ENCODE peak calls at places on chromosomes 3 and 15, in five cellular contexts. O is SK-N-SH, G is HepG2, Q is HCT116, L is GM23338. N is an unnamed sample. For H3K4me1, the result is how much of the 10 kb centered on the place peaks cover.

GRCh38 chr15:95850837-95851236 is 479.7 kb upstream of the NR2F2 start:
- DNase-seq in L (no peak), Q (peak), G (no peak), O (no peak), N (no peak)

GRCh38 chr3:179450321-179450720 is 949 bp downstream of the GNB4 start:
- DNase-seq in O (no peak), L (no peak), Q (no peak), G (no peak), N (no peak)

GRCh38 chr3:49523756-49524747 is 30.2 kb upstream of the BSN start:
- DNase-seq in G (no peak), O (no peak), Q (no peak), L (no peak), N (no peak)

GRCh38 chr3:42247576-42248027 is 18.4 kb downstream of the CCK start:
- DNase-seq in G (peak), L (peak), Q (peak), O (peak), N (no peak)

GRCh38 chr3:22660076-22660475 is 543.1 kb upstream of the UBE2E2 start:
- DNase-seq in Q (no peak), O (no peak), L (no peak), G (no peak), N (no peak)

GRCh38 chr15:42374810-42375209 is 15.5 kb downstream of the CAPN3 start:
- DNase-seq in L (no peak), G (no peak), Q (no peak), O (no peak), N (no peak)

GRCh38 chr3:86168512-86168911 is 822.4 kb downstream of the VGLL3 start:
- DNase-seq in L (no peak), G (no peak), O (no peak), Q (no peak), N (no peak)

GRCh38 chr3:32844914-32845313 is 27.1 kb downstream of the TRIM71 start:
- DNase-seq in G (no peak), Q (no peak), O (no peak), L (no peak), N (no peak)

GRCh38 chr3:9196009-9196408 is 53.4 kb downstream of the SRGAP3 start:
- DNase-seq in O (no peak), G (no peak), Q (no peak), L (peak), N (no peak)

GRCh38 chr3:132788299-132788698 is 66.1 kb upstream of the NPHP3 start:
- DNase-seq in G (no peak), Q (peak), L (no peak), O (no peak), N (no peak)

GRCh38 chr3:148646126-148646660 is 51.5 kb upstream of the AGTR1 start:
- DNase-seq in G (no peak), L (no peak), O (no peak), Q (no peak), N (no peak)

GRCh38 chr3:4850211-4850927 is 128.9 kb upstream of the BHLHE40 start:
- DNase-seq in O (no peak), G (no peak), L (no peak), Q (no peak), N (no peak)

GRCh38 chr15:43880406-43881184 is 53.8 kb downstream of the WDR76 start:
- DNase-seq in G (no peak), L (peak), Q (no peak), O (no peak), N (no peak)

GRCh38 chr3:41317718-41318117 is 118.4 kb downstream of the CTNNB1 start:
- DNase-seq in L (no peak), G (peak), O (no peak), Q (no peak), N (no peak)

GRCh38 chr3:177824190-177824786 is 627.0 kb upstream of the TBL1XR1 start:
- DNase-seq in Q (no peak), L (no peak), O (peak), G (peak), N (no peak)

GRCh38 chr3:45592830-45593707 is 1.5 kb upstream of the LIMD1 start:
- DNase-seq in O (peak), Q (peak), L (peak), G (peak), N (peak)

GRCh38 chr15:94844533-94845390 is 613.4 kb downstream of the MCTP2 start:
- DNase-seq in G (peak), L (peak), O (peak), Q (no peak), N (no peak)

GRCh38 chr15:64877435-64877834 is 34.3 kb upstream of the ANKDD1A start:
- DNase-seq in Q (no peak), G (no peak), O (no peak), L (no peak), N (no peak)

GRCh38 chr15:62244762-62245161 is 79.7 kb upstream of the C2CD4B start:
- DNase-seq in O (no peak), G (no peak), L (peak), Q (no peak), N (no peak)

GRCh38 chr3:194579091-194579606 is 54.1 kb downstream of the TMEM44 start:
- DNase-seq in L (no peak), Q (no peak), O (peak), G (no peak), N (no peak)

GRCh38 chr3:31793821-31794220 is 187.2 kb downstream of the OSBPL10 start:
- DNase-seq in O (no peak), G (no peak), L (no peak), Q (no peak), N (no peak)

GRCh38 chr3:66133050-66133757 is 87.6 kb upstream of the SLC25A26 start:
- DNase-seq in Q (no peak), O (no peak), L (no peak), G (peak), N (no peak)

GRCh38 chr3:186825294-186825821 is 17.2 kb upstream of the ADIPOQ start:
- DNase-seq in G (no peak), O (no peak), L (peak), Q (no peak), N (no peak)

GRCh38 chr15:81948751-81949150 is 97.1 kb downstream of the MEX3B start:
- DNase-seq in G (no peak), O (no peak), L (no peak), Q (no peak), N (no peak)

GRCh38 chr15:98734472-98735284 is 86.3 kb downstream of the IGF1R start:
- DNase-seq in Q (no peak), L (no peak), O (no peak), G (peak), N (no peak)

GRCh38 chr15:88908697-88909621 is 4.2 kb downstream of the MFGE8 start:
- DNase-seq in Q (no peak), O (no peak), G (no peak), L (no peak), N (no peak)

GRCh38 chr15:88907111-88907510 is 6.1 kb downstream of the MFGE8 start:
- DNase-seq in O (no peak), L (no peak), G (no peak), Q (no peak), N (no peak)

GRCh38 chr15:88906551-88906950 is 6.6 kb downstream of the MFGE8 start:
- DNase-seq in L (no peak), G (no peak), Q (no peak), O (no peak), N (no peak)

GRCh38 chr15:88906130-88906529 is 7.0 kb downstream of the MFGE8 start:
- DNase-seq in O (no peak), L (no peak), G (no peak), Q (no peak), N (no peak)

DNA sequence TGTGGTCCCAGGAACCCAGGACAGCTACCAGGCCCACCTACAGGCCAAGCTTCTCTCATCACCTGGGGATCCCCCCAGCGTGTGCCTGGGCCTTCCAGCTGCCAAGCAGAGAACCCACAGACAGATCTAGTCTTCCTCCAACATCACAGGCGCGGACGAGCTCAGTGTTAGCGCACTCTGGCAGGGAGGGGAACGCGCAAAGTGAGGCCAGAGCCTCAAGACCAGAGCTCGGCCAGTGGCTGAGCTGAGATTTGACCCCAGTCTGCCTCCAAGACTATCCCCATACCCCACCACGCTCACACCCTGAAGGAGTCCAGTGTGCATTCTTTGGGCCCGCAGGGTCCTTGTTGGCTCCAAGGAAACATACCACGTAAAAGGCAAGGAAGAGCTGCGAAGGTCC is 5.1 kb downstream of the MFGE8 start:
- DNase-seq in L (no peak), G (no peak), O (no peak), Q (no peak), N (no peak)
- H3K4me1 ChIP-seq in L (under half), G (under half), O (under half), Q (under half), N (half or more)

DNA sequence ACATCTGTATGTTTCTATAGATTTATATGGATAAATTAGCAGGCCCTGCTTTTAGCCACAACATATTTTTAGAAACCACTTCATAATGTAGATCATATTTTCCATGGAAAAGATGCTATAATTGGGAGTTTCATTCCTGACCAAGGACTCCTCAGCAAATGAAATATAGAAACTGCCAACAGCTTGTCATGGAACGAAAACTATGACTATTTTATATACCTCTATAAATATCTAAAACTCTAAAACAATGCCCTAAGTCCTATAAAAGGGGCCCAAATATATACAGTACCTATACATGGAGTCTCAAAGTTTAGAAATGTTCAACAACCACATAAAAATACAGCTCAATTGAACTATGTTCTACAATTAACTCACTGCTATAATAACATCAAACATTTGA is 27.9 kb downstream of the EID1 start:
- DNase-seq in G (no peak), Q (no peak), O (no peak), L (no peak), N (no peak)
- TF ChIP-seq POLR2AphosphoS5 in G (no peak), Q (no peak), O (no peak), L (no peak), N (no peak)

GRCh38 chr3:37751537-37751936 is 110.1 kb upstream of the CTDSPL start:
- DNase-seq in O (no peak), L (no peak), G (no peak), Q (no peak), N (no peak)

GRCh38 chr3:37752661-37753055 is 109.0 kb upstream of the CTDSPL start:
- DNase-seq in O (no peak), L (no peak), Q (no peak), G (no peak), N (no peak)

GRCh38 chr3:37751016-37751415 is 110.7 kb upstream of the CTDSPL start:
- DNase-seq in O (no peak), G (no peak), Q (no peak), L (no peak), N (no peak)

GRCh38 chr3:37753428-37753827 is 108.3 kb upstream of the CTDSPL start:
- DNase-seq in G (no peak), L (no peak), Q (no peak), O (no peak), N (no peak)

DNA sequence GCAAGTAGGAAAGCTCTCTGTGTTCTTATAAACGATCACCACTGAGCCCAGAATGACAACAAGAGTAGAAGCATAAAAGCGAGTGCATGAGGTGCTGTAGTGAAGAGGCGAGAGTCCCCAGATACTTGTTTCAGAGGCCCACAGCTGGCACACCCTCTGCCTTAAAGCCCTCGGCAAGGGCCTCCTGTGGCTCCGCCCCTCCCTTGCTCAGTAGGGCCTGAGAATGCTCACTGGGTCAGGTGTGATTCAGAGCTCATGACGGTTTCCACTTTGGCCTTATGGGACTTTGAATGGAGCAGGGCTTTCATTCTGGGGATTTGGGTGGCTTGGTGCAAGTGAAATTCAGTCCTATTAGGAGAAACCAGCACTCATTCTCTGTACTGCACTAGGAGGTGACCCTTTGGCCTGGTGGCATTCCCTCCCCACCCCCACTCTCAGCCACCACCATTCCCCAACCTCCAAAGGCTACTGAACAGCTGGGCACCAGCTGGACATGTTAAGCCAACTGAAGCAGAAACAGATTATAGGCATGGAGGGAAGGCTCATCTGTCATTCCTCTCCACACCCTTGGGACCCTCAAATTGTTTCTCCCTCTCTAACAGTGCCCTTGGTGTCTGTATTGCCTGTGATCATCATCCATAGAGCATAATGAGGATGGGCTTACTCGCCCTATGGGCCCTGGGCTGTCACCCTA is 109.6 kb upstream of the CTDSPL start:
- DNase-seq in Q (no peak), G (no peak), L (no peak), O (no peak), N (no peak)
- TF ChIP-seq REST in Q (no peak), G (no peak), L (no peak), O (no peak), N (no peak)

DNA sequence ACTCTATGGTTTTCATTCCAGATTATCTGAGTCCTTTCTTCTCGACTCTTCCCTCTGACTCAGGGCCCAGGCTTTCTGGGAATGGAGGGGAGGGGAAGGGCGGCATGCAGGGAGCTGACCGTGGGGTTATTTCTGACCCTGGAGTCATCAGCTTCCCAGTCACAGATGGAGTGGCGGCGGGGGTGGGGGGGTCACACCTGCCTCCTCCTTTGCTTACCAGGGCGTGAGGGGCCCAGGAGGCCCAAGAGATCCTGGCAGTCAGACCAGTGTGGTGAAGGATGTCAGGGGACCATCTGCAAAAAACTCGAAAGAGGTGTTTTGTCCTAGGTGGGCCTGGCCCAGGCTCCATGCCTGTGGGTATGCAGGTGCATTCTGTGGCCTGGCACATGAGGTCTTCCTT is 996 bp upstream of the XIRP1 start:
- DNase-seq in L (no peak), Q (no peak), G (no peak), O (no peak), N (no peak)
- H3K4me1 ChIP-seq in L (under half), Q (under half), G (under half), O (under half), N (under half)

GRCh38 chr3:53109822-53110771 is 20.1 kb downstream of the RFT1 start:
- DNase-seq in L (peak), Q (peak), O (peak), G (peak), N (no peak)
- TF ChIP-seq POLR2AphosphoS5 in L (no peak), Q (no peak), O (no peak), G (no peak), N (no peak)

GRCh38 chr3:72633101-72633500 is 215.1 kb downstream of the SHQ1 start:
- DNase-seq in G (no peak), O (no peak), Q (no peak), L (no peak), N (no peak)
- TF ChIP-seq REST in G (no peak), O (no peak), Q (no peak), L (no peak), N (no peak)

DNA sequence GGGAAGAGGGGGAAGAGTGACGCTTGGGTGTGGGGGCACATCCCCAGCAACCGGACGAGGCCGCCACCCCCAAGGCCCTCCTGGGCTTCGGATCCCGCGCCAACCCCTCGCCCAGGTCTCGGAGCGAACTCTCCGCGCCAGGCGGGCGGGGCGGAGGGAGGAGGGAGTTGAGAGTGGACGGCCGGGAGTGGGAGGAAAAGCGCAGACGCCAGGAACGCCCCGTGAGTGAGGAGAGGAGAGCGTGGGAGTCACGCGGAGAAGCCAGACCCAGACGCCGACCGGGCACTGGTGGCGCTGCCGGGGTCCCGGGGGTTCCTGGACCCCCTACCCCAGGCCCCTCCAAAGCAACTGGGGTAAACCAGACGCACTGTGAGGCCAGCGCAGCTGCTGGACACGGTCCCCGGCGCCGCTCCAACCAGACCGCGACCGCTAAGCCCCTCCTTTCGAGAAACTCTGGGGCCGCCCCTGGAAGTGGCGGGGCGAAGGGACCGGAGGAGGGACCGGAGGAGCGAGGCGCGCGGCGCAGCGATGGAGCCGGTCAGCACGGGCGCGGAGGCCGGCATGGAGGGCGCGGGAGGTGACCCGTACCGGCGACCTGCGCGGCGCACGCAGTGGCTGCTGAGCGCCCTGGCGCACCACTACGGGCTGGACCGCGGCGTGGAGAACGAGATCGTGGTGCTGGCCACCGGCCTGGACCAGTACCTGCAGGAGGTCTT is at the start of gene EFCC1:
- DNase-seq in L (peak), G (no peak), Q (no peak), O (peak), N (no peak)
- H3K4me1 ChIP-seq in L (under half), G (half or more), Q (under half), O (under half), N (under half)

N was measured in Panc1.